ENCODE peak calls at places on chromosomes 3 and 15, in eight cellular contexts. D is thoracic aorta; I is GM06990; U is fibroblast of pulmonary artery; M is CD8-positive, alpha-beta T cell; S is ascending aorta; W is upper lobe of right lung; R is heart left ventricle. L is an unnamed sample.

GRCh38 chr3:100400424-100400781 is 486 bp downstream of the TOMM70 start:
- DNase-seq in D (no peak), I (no peak), U (peak), M (peak), S (no peak), W (no peak), R (no peak), L (no peak)

GRCh38 chr3:13108861-13109260 is 35.6 kb upstream of the IQSEC1 start:
- DNase-seq in D (no peak), I (no peak), U (no peak), M (no peak), S (no peak), W (peak), R (no peak), L (no peak)

GRCh38 chr15:33506781-33507180 is 196.0 kb downstream of the RYR3 start:
- DNase-seq in D (no peak), I (no peak), U (no peak), M (no peak), S (no peak), W (no peak), R (no peak), L (peak)

GRCh38 chr3:80192871-80193270 is 425.1 kb upstream of the ROBO1 start:
- DNase-seq in D (no peak), I (no peak), U (peak), M (no peak), S (no peak), W (no peak), R (no peak), L (peak)

GRCh38 chr15:79923068-79923514 is 26.3 kb upstream of the MTHFS start:
- DNase-seq in D (no peak), I (peak), U (peak), M (peak), S (peak), W (peak), R (peak), L (peak)

GRCh38 chr3:126908752-126909275 is 74.1 kb upstream of the PLXNA1 start:
- DNase-seq in D (no peak), I (peak), U (no peak), M (no peak), S (no peak), W (no peak), R (no peak), L (peak)

GRCh38 chr15:36334059-36334458 is 245.4 kb upstream of the CDIN1 start:
- DNase-seq in D (no peak), I (no peak), U (peak), M (no peak), S (no peak), W (no peak), R (no peak), L (peak)

GRCh38 chr3:125498630-125499029 is 21.4 kb downstream of the SNX4 start:
- DNase-seq in D (no peak), I (no peak), U (no peak), M (no peak), S (no peak), W (no peak), R (no peak), L (no peak)

GRCh38 chr3:72185549-72186484 is 400.9 kb upstream of the PROK2 start:
- DNase-seq in D (peak), I (peak), U (peak), M (no peak), S (peak), W (no peak), R (no peak), L (peak)

GRCh38 chr15:33344530-33344929 is 33.8 kb downstream of the RYR3 start:
- DNase-seq in D (no peak), I (no peak), U (no peak), M (no peak), S (no peak), W (no peak), R (no peak), L (no peak)

GRCh38 chr15:25508369-25509002 is 69.7 kb upstream of the UBE3A start:
- DNase-seq in D (no peak), I (no peak), U (peak), M (no peak), S (no peak), W (no peak), R (no peak), L (peak)

GRCh38 chr3:124811441-124811840 is 75.7 kb downstream of the ITGB5 start:
- DNase-seq in D (no peak), I (no peak), U (peak), M (no peak), S (no peak), W (no peak), R (no peak), L (peak)

GRCh38 chr3:31634485-31634884 is 101.8 kb downstream of the STT3B start:
- DNase-seq in D (no peak), I (no peak), U (peak), M (no peak), S (no peak), W (no peak), R (no peak), L (peak)

GRCh38 chr3:52423214-52423613 is 21.7 kb downstream of the SEMA3G start:
- DNase-seq in D (no peak), I (no peak), U (no peak), M (no peak), S (no peak), W (peak), R (no peak), L (no peak)

GRCh38 chr15:78059110-78059839 is 18.2 kb downstream of the TBC1D2B start:
- DNase-seq in D (no peak), I (no peak), U (peak), M (no peak), S (no peak), W (no peak), R (no peak), L (peak)

GRCh38 chr3:14497321-14497720 is 42.8 kb downstream of the GRIP2 start:
- DNase-seq in D (no peak), I (no peak), U (no peak), M (no peak), S (no peak), W (peak), R (no peak), L (no peak)

GRCh38 chr3:98786364-98786930 is 23.3 kb downstream of the ST3GAL6 start:
- DNase-seq in D (no peak), I (no peak), U (peak), M (no peak), S (no peak), W (no peak), R (no peak), L (peak)

GRCh38 chr15:98981851-98982722 is 25.5 kb downstream of the PGPEP1L start:
- DNase-seq in D (no peak), I (peak), U (no peak), M (no peak), S (no peak), W (no peak), R (no peak), L (peak)

GRCh38 chr3:53163459-53164387 is 2.7 kb downstream of the PRKCD start:
- DNase-seq in D (no peak), I (no peak), U (peak), M (no peak), S (no peak), W (no peak), R (no peak), L (no peak)

GRCh38 chr3:171833775-171834460 is 9.2 kb upstream of the TMEM212 start:
- DNase-seq in D (no peak), I (no peak), U (peak), M (no peak), S (no peak), W (no peak), R (no peak), L (peak)

GRCh38 chr3:127012091-127012490 is 29.2 kb downstream of the PLXNA1 start:
- DNase-seq in D (no peak), I (no peak), U (no peak), M (no peak), S (peak), W (no peak), R (no peak), L (no peak)

GRCh38 chr3:160544837-160545236 is 20.5 kb downstream of the KPNA4 start:
- DNase-seq in D (no peak), I (no peak), U (peak), M (no peak), S (no peak), W (no peak), R (no peak), L (peak)

GRCh38 chr15:56074866-56075265 is 81.5 kb upstream of the NEDD4 start:
- DNase-seq in D (no peak), I (no peak), U (peak), M (no peak), S (no peak), W (no peak), R (no peak), L (no peak)

GRCh38 chr3:52820741-52821140 is 9.7 kb downstream of the ITIH4 start:
- DNase-seq in D (no peak), I (no peak), U (peak), M (no peak), S (no peak), W (no peak), R (no peak), L (peak)

GRCh38 chr3:42298259-42298658 is 32.3 kb upstream of the CCK start:
- DNase-seq in D (no peak), I (no peak), U (no peak), M (no peak), S (no peak), W (no peak), R (no peak), L (no peak)

GRCh38 chr15:40320931-40321371 is 2.5 kb upstream of the INAFM2 start:
- DNase-seq in D (no peak), I (no peak), U (peak), M (no peak), S (no peak), W (no peak), R (peak), L (peak)

GRCh38 chr3:13563911-13564310 is 15.0 kb downstream of the FBLN2 start:
- DNase-seq in D (no peak), I (no peak), U (no peak), M (no peak), S (no peak), W (no peak), R (no peak), L (no peak)

GRCh38 chr15:98177950-98178848 is 217.7 kb downstream of the ARRDC4 start:
- DNase-seq in D (no peak), I (no peak), U (peak), M (peak), S (no peak), W (no peak), R (peak), L (peak)

GRCh38 chr15:71802770-71803169 is 7.6 kb upstream of the NR2E3 start:
- DNase-seq in D (no peak), I (peak), U (no peak), M (no peak), S (peak), W (no peak), R (no peak), L (no peak)

GRCh38 chr3:151327571-151328198 is 1.7 kb downstream of the P2RY13 start:
- DNase-seq in D (no peak), I (no peak), U (peak), M (no peak), S (no peak), W (no peak), R (no peak), L (peak)

GRCh38 chr3:42871592-42872196 is 4.0 kb downstream of the CYP8B1 start:
- DNase-seq in D (no peak), I (no peak), U (no peak), M (no peak), S (no peak), W (no peak), R (peak), L (no peak)

DNA sequence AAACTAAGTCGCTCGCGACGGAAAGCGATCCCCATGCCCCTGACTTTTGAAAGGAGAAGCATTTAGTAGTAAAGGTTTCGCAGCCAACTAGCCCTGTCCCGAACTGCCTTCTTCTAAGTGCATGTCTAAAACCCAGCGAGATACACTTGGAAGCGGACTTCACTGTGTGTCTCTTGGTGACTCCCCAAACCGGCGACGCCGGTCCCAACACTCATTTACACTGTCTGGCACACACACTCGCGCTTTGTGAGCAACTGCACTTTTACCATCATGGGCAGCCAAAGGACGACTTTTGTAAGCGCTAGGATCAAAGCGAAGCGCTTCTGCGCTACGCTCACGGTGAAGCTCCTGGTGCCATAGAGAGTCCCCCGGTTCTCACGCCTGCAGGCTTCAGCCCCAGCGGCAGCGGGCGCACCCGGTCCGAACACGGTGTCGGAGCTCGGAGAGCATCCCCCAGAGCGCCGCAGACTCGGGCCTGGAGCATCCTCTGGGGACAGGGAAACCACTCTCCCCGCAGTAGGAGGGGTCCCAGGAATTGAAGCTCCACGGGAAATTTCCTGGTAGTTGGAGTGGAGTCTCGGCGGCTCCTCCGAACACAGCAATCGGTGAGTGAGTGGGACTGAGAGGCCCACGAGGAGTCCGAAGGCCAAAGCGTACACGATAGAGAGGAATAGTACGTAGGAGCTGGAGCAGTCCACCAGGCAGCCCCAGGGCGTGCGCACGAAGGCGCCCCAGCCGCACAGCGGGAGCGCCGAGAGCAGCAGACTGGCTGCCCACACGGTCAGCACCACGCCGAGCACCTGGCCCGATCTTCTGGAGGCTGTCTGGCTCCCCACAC is 1.4 kb downstream of the GPR149 start:
- DNase-seq in D (no peak), I (no peak), U (peak), M (no peak), S (no peak), W (peak), R (no peak), L (no peak)
- TF ChIP-seq CTCF in D (no peak), I (no peak), U (no peak), M (no peak), S (no peak), W (no peak), R (no peak), L (no peak)

GRCh38 chr3:183591881-183592521 is 36.5 kb upstream of the KLHL6 start:
- DNase-seq in D (no peak), I (peak), U (peak), M (no peak), S (no peak), W (no peak), R (no peak), L (peak)
- TF ChIP-seq CTCF in D (no peak), I (peak), U (peak), M (no peak), S (peak), W (peak), R (peak), L (peak)

GRCh38 chr15:101615986-101616848 is 36.0 kb downstream of the TM2D3 start:
- DNase-seq in D (no peak), I (no peak), U (peak), M (no peak), S (no peak), W (no peak), R (peak), L (peak)
- TF ChIP-seq CTCF in D (no peak), I (no peak), U (no peak), M (no peak), S (no peak), W (no peak), R (no peak), L (no peak)

GRCh38 chr15:26974120-26974780 is 3.3 kb downstream of the GABRG3 start:
- DNase-seq in D (no peak), I (no peak), U (peak), M (no peak), S (no peak), W (no peak), R (no peak), L (peak)
- TF ChIP-seq CTCF in D (no peak), I (no peak), U (peak), M (no peak), S (no peak), W (no peak), R (peak), L (peak)

DNA sequence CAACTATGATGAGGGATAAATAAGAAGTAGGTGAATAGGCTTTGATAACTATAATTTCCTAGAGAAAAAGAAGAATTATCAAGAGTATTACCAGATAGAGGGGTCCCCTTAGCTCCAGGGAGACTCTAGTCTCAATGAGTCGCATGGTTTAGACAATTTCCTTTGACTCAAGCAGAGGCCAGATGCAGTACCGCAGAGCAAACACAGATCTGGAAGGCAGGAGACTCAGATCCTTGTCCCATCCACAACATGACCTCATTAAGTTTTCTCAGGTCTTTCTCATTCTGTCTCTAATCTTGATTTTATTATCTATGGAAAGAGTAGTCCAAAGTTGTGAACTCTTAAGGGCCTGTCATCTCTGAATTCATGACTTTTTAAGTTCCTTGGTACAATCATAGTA is 987.9 kb downstream of the NTRK3 start:
- DNase-seq in D (no peak), I (no peak), U (no peak), M (no peak), S (no peak), W (no peak), R (no peak), L (peak)
- TF ChIP-seq CTCF in D (no peak), I (no peak), U (no peak), M (no peak), S (no peak), W (no peak), R (no peak), L (no peak)